ENCODE peak calls at places on chromosome 2, in four cellular contexts. F is HepG2, U is HCT116, J is K562. G is an unnamed sample.

GRCh38 chr2:61255580-61256437 is 93.8 kb downstream of the C2orf74 start:
- DNase-seq in J (no peak), F (peak; percentile 64), U (no peak), G (no peak)

GRCh38 chr2:158395166-158395565 is 61.4 kb downstream of the CCDC148 start:
- DNase-seq in J (no peak), U (no peak), F (no peak), G (no peak)

GRCh38 chr2:177281400-177282021 is 17.0 kb upstream of the NFE2L2 start:
- DNase-seq in J (no peak), F (no peak), U (no peak), G (no peak)

GRCh38 chr2:207107551-207107950 is 58.2 kb downstream of the KLF7 start:
- DNase-seq in U (no peak), J (no peak), F (no peak), G (no peak)

GRCh38 chr2:202104286-202104870 is 31.3 kb downstream of the KIAA2012 start:
- DNase-seq in F (peak; percentile 36), J (peak; percentile 51), U (peak; percentile 40), G (peak; percentile 28)

GRCh38 chr2:172012688-172013358 is 13.1 kb downstream of the METAP1D start:
- DNase-seq in F (peak; percentile 33), U (no peak), J (no peak), G (no peak)

GRCh38 chr2:64284751-64285150 is 140.5 kb upstream of the PELI1 start:
- DNase-seq in J (no peak), U (no peak), F (no peak), G (no peak)

GRCh38 chr2:118979177-118979861 is 37.3 kb downstream of the MARCO start:
- DNase-seq in F (no peak), J (no peak), U (no peak), G (no peak)

GRCh38 chr2:1091895-1092585 is 141.4 kb downstream of the SNTG2 start:
- DNase-seq in U (no peak), J (no peak), F (no peak), G (no peak)

GRCh38 chr2:109715302-109715937 is 78.7 kb upstream of the RGPD5 start:
- DNase-seq in J (no peak), F (peak; percentile 76), U (no peak), G (no peak)

GRCh38 chr2:33579226-33579625 is 19.9 kb downstream of the FAM98A start:
- DNase-seq in U (no peak), F (no peak), J (no peak), G (no peak)

GRCh38 chr2:226694910-226695309 is 104.7 kb downstream of the IRS1 start:
- DNase-seq in U (no peak), F (no peak), J (no peak), G (no peak)

GRCh38 chr2:105598404-105598803 is 146.3 kb upstream of the NCK2 start:
- DNase-seq in F (no peak), U (no peak), J (no peak), G (no peak)

GRCh38 chr2:177717831-177718618 is 325.5 kb downstream of the AGPS start:
- DNase-seq in J (peak; percentile 27), F (no peak), U (peak; percentile 7), G (no peak)

GRCh38 chr2:3751832-3752231 is 48.5 kb downstream of the DCDC2C start:
- DNase-seq in J (no peak), U (no peak), F (no peak), G (no peak)

GRCh38 chr2:230152334-230152733 is 67.5 kb downstream of the SP110 start:
- DNase-seq in J (no peak), U (no peak), F (no peak), G (no peak)
- H3K9me3 ChIP-seq in J (no peaks in the 10 kb centered on the region), U (no peaks in the 10 kb centered on the region), F (no peaks in the 10 kb centered on the region), G (no peaks in the 10 kb centered on the region)

GRCh38 chr2:230669386-230669935 is 43.2 kb upstream of the CAB39 start:
- DNase-seq in J (no peak), F (no peak), U (no peak), G (no peak)
- TF ChIP-seq TCF7L2 in J (no peak), F (no peak), U (no peak), G (no peak)

DNA sequence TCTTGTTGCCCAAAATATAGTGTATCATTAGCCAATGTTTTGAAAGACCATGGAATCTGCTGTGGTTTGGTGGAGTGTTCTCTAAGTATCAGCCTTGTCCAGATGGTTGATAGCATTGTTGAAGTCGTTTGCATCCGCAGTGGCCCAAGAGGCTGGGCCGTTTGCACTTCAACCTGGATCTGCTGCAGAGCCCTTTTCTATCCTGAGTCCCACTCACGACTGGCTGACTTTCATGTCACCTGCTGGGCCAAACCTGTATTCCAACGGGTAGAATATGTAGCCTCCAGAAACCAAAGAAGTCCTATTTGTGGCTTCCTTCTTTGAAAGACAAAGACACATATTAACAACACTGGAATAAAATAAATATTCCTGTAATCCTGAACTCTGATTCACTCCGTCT is 1154.1 kb downstream of the RPIA start:
- DNase-seq in F (no peak), U (no peak), J (no peak), G (no peak)
- H3K9me3 ChIP-seq in F (no peaks in the 10 kb centered on the region), U (no peaks in the 10 kb centered on the region), J (no peaks in the 10 kb centered on the region), G (no peaks in the 10 kb centered on the region)

GRCh38 chr2:28662468-28663095 is 89.0 kb upstream of the PPP1CB start:
- DNase-seq in J (no peak), U (no peak), F (no peak), G (no peak)
- TF ChIP-seq TCF7L2 in J (no peak), U (no peak), F (no peak), G (no peak)

DNA sequence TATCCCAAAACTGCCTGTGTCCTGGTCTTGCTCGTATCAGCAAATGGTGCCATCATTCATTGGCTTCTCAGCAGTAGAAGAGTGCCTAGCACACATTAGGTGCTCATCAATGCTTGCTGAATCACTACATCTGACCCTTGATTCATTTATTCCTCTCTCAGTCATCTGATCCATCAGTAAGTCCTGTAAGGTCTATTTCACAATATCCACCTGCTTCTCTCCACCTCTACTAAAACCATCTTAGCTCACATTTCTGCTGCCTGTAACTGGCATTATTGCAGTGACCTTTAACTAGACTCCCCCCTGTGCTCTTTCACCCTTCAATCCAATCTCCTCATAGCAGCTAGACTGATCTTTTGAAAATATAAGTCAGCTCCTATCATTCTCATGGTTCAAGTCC is 387.6 kb upstream of the SPRED2 start:
- DNase-seq in U (no peak), J (no peak), F (no peak), G (no peak)
- H3K9me3 ChIP-seq in U (no peaks in the 10 kb centered on the region), J (peaks cover 9% of the 10 kb centered on the region), F (no peaks in the 10 kb centered on the region), G (no peaks in the 10 kb centered on the region)